ENCODE peak calls at places on chromosomes 3 and 15, in ten cellular contexts. One of them, this sample, is unnamed.

GRCh38 chr15:67043939-67044771 is 21.2 kb upstream of the SMAD3 start:
- DNase-seq in mammary epithelial cell: peak; percentile 81
- DNase-seq in GDM1: no peak
- DNase-seq in PC-3: peak; percentile 69
- DNase-seq in NCI-H1105: no peak
- DNase-seq in mesothelial cell of epicardium: no peak
- DNase-seq in mesenchymal stem cell: peak; percentile 81
- DNase-seq in Calu3: no peak
- DNase-seq in transverse colon: no peak
- DNase-seq in activated naive CD4-positive, alpha-beta T cell treated with Interleukin-2 at 50 U/mL for 16 hours: no peak
- DNase-seq in this sample: no peak

GRCh38 chr3:14474363-14475081 is 65.6 kb downstream of the GRIP2 start:
- DNase-seq in Calu3: no peak
- DNase-seq in activated naive CD4-positive, alpha-beta T cell treated with Interleukin-2 at 50 U/mL for 16 hours: no peak
- DNase-seq in NCI-H1105: no peak
- DNase-seq in mammary epithelial cell: no peak
- DNase-seq in GDM1: no peak
- DNase-seq in mesenchymal stem cell: no peak
- DNase-seq in PC-3: no peak
- DNase-seq in mesothelial cell of epicardium: no peak
- DNase-seq in transverse colon: no peak
- DNase-seq in this sample: no peak

GRCh38 chr15:50435772-50436171 is 11.6 kb downstream of the USP8 start:
- DNase-seq in GDM1: no peak
- DNase-seq in mammary epithelial cell: no peak
- DNase-seq in mesothelial cell of epicardium: no peak
- DNase-seq in activated naive CD4-positive, alpha-beta T cell treated with Interleukin-2 at 50 U/mL for 16 hours: no peak
- DNase-seq in transverse colon: no peak
- DNase-seq in NCI-H1105: no peak
- DNase-seq in PC-3: no peak
- DNase-seq in Calu3: no peak
- DNase-seq in mesenchymal stem cell: no peak
- DNase-seq in this sample: no peak

GRCh38 chr3:10697918-10698317 is 118.1 kb upstream of the SLC6A11 start:
- DNase-seq in mesenchymal stem cell: no peak
- DNase-seq in mesothelial cell of epicardium: no peak
- DNase-seq in transverse colon: no peak
- DNase-seq in GDM1: no peak
- DNase-seq in PC-3: peak; percentile 11
- DNase-seq in NCI-H1105: no peak
- DNase-seq in Calu3: peak; percentile 6
- DNase-seq in mammary epithelial cell: no peak
- DNase-seq in activated naive CD4-positive, alpha-beta T cell treated with Interleukin-2 at 50 U/mL for 16 hours: no peak
- DNase-seq in this sample: no peak

GRCh38 chr3:190486201-190486865 is 27.6 kb upstream of the IL1RAP start:
- DNase-seq in transverse colon: no peak
- DNase-seq in mesothelial cell of epicardium: no peak
- DNase-seq in activated naive CD4-positive, alpha-beta T cell treated with Interleukin-2 at 50 U/mL for 16 hours: no peak
- DNase-seq in NCI-H1105: peak; percentile 28
- DNase-seq in mammary epithelial cell: peak; percentile 5
- DNase-seq in GDM1: peak; percentile 18
- DNase-seq in PC-3: peak; percentile 82
- DNase-seq in mesenchymal stem cell: peak; percentile 32
- DNase-seq in Calu3: no peak
- DNase-seq in this sample: no peak

GRCh38 chr3:134347516-134347915 is 26.7 kb downstream of the AMOTL2 start:
- DNase-seq in GDM1: no peak
- DNase-seq in transverse colon: peak; percentile 54
- DNase-seq in activated naive CD4-positive, alpha-beta T cell treated with Interleukin-2 at 50 U/mL for 16 hours: no peak
- DNase-seq in PC-3: no peak
- DNase-seq in mesenchymal stem cell: no peak
- DNase-seq in NCI-H1105: no peak
- DNase-seq in Calu3: no peak
- DNase-seq in mammary epithelial cell: no peak
- DNase-seq in mesothelial cell of epicardium: no peak
- DNase-seq in this sample: no peak

GRCh38 chr3:179652467-179653105 is at the start of gene USP13:
- DNase-seq in mammary epithelial cell: peak; percentile 61
- DNase-seq in GDM1: peak; percentile 16
- DNase-seq in Calu3: peak; percentile 82
- DNase-seq in mesothelial cell of epicardium: peak; percentile 61
- DNase-seq in transverse colon: peak; percentile 54
- DNase-seq in activated naive CD4-positive, alpha-beta T cell treated with Interleukin-2 at 50 U/mL for 16 hours: peak; percentile 63
- DNase-seq in PC-3: peak; percentile 75
- DNase-seq in NCI-H1105: peak; percentile 92
- DNase-seq in mesenchymal stem cell: peak; percentile 84
- DNase-seq in this sample: peak; percentile 48

GRCh38 chr15:93467327-93467726 is 378.3 kb upstream of the RGMA start:
- DNase-seq in NCI-H1105: peak; percentile 37
- DNase-seq in transverse colon: peak; percentile 20
- DNase-seq in activated naive CD4-positive, alpha-beta T cell treated with Interleukin-2 at 50 U/mL for 16 hours: no peak
- DNase-seq in mesothelial cell of epicardium: no peak
- DNase-seq in mammary epithelial cell: peak; percentile 77
- DNase-seq in Calu3: no peak
- DNase-seq in GDM1: no peak
- DNase-seq in mesenchymal stem cell: no peak
- DNase-seq in PC-3: no peak
- DNase-seq in this sample: no peak

GRCh38 chr3:124063168-124063909 is 71.4 kb upstream of the ROPN1 start:
- DNase-seq in activated naive CD4-positive, alpha-beta T cell treated with Interleukin-2 at 50 U/mL for 16 hours: no peak
- DNase-seq in NCI-H1105: no peak
- DNase-seq in mammary epithelial cell: no peak
- DNase-seq in Calu3: no peak
- DNase-seq in mesenchymal stem cell: peak; percentile 3
- DNase-seq in GDM1: no peak
- DNase-seq in transverse colon: no peak
- DNase-seq in PC-3: no peak
- DNase-seq in mesothelial cell of epicardium: no peak
- DNase-seq in this sample: no peak